ENCODE peak calls at places on chromosomes 6 and 20, in four cellular contexts. One of them, this sample, is unnamed.

GRCh38 chr20:6665161-6665560 is 102.3 kb upstream of the BMP2 start:
- DNase-seq in H1: no peak
- DNase-seq in K562: no peak
- DNase-seq in HepG2: no peak
- DNase-seq in this sample: no peak

GRCh38 chr20:47181056-47181862 is 175.2 kb downstream of the ZMYND8 start:
- DNase-seq in H1: no peak
- DNase-seq in K562: peak
- DNase-seq in HepG2: peak
- DNase-seq in this sample: peak

GRCh38 chr20:31527266-31527665 is 13.0 kb downstream of the HM13 start:
- DNase-seq in HepG2: no peak
- DNase-seq in H1: no peak
- DNase-seq in K562: no peak
- DNase-seq in this sample: no peak

GRCh38 chr20:37911838-37912273 is 8.9 kb downstream of the VSTM2L start:
- DNase-seq in H1: peak
- DNase-seq in K562: peak
- DNase-seq in HepG2: no peak
- DNase-seq in this sample: no peak

GRCh38 chr6:152293404-152293803 is 343.8 kb downstream of the SYNE1 start:
- DNase-seq in K562: no peak
- DNase-seq in HepG2: no peak
- DNase-seq in H1: no peak
- DNase-seq in this sample: no peak

GRCh38 chr6:52868240-52868639 is 27.6 kb upstream of the GSTA5 start:
- DNase-seq in HepG2: no peak
- DNase-seq in H1: no peak
- DNase-seq in K562: no peak
- DNase-seq in this sample: no peak

GRCh38 chr6:139903411-139904157 is 529.1 kb upstream of the CITED2 start:
- DNase-seq in HepG2: no peak
- DNase-seq in H1: no peak
- DNase-seq in K562: no peak
- DNase-seq in this sample: no peak

GRCh38 chr20:21832442-21833152 is 127.1 kb downstream of the PAX1 start:
- DNase-seq in K562: no peak
- DNase-seq in H1: no peak
- DNase-seq in HepG2: no peak
- DNase-seq in this sample: no peak

GRCh38 chr20:11675920-11676617 is 241.6 kb upstream of the BTBD3 start:
- DNase-seq in H1: no peak
- DNase-seq in HepG2: no peak
- DNase-seq in K562: no peak
- DNase-seq in this sample: no peak

GRCh38 chr6:132404736-132405135 is 3.5 kb upstream of the MOXD1 start:
- DNase-seq in HepG2: no peak
- DNase-seq in K562: no peak
- DNase-seq in H1: no peak
- DNase-seq in this sample: no peak

GRCh38 chr6:132079286-132079685 is 128.1 kb upstream of the CCN2 start:
- DNase-seq in H1: no peak
- DNase-seq in K562: no peak
- DNase-seq in HepG2: no peak
- DNase-seq in this sample: no peak

GRCh38 chr6:54191460-54191859 is 80.2 kb downstream of the MLIP start:
- DNase-seq in H1: no peak
- DNase-seq in HepG2: no peak
- DNase-seq in K562: no peak
- DNase-seq in this sample: no peak

GRCh38 chr6:144150673-144151009 is 324 bp downstream of the STX11 start:
- DNase-seq in HepG2: no peak
- DNase-seq in K562: peak
- DNase-seq in H1: no peak
- DNase-seq in this sample: peak

GRCh38 chr6:138986578-138986977 is 1.5 kb downstream of the REPS1 start:
- DNase-seq in HepG2: peak
- DNase-seq in H1: no peak
- DNase-seq in K562: peak
- DNase-seq in this sample: no peak

GRCh38 chr6:80145509-80145908 is 39.0 kb downstream of the BCKDHB start:
- DNase-seq in HepG2: no peak
- DNase-seq in H1: no peak
- DNase-seq in K562: no peak
- DNase-seq in this sample: no peak

GRCh38 chr20:24949756-24950127 is 673 bp downstream of the CST7 start:
- DNase-seq in HepG2: no peak
- DNase-seq in H1: peak
- DNase-seq in K562: peak
- DNase-seq in this sample: no peak

GRCh38 chr20:4375881-4376280 is 345.8 kb upstream of the PRND start:
- DNase-seq in HepG2: no peak
- DNase-seq in H1: no peak
- DNase-seq in K562: no peak
- DNase-seq in this sample: no peak

GRCh38 chr20:20859510-20859909 is 147.1 kb upstream of the RALGAPA2 start:
- DNase-seq in K562: no peak
- DNase-seq in H1: no peak
- DNase-seq in HepG2: no peak
- DNase-seq in this sample: no peak

GRCh38 chr20:17525650-17526049 is 5.5 kb downstream of the BFSP1 start:
- DNase-seq in H1: no peak
- DNase-seq in K562: peak
- DNase-seq in HepG2: peak
- DNase-seq in this sample: peak

GRCh38 chr20:38692436-38693411 is 31.6 kb upstream of the SLC32A1 start:
- DNase-seq in H1: peak
- DNase-seq in HepG2: peak
- DNase-seq in K562: peak
- DNase-seq in this sample: no peak

GRCh38 chr6:2973656-2974055 is 2.3 kb upstream of the SERPINB6 start:
- DNase-seq in HepG2: no peak
- DNase-seq in K562: peak
- DNase-seq in H1: no peak
- DNase-seq in this sample: no peak

GRCh38 chr6:106617857-106618256 is 11.4 kb downstream of the RTN4IP1 start:
- DNase-seq in K562: no peak
- DNase-seq in H1: no peak
- DNase-seq in HepG2: no peak
- DNase-seq in this sample: no peak
- TF ChIP-seq RNF2 in K562: no peak
- TF ChIP-seq RNF2 in H1: no peak
- TF ChIP-seq RNF2 in HepG2: no peak
- TF ChIP-seq RNF2 in this sample: no peak

DNA sequence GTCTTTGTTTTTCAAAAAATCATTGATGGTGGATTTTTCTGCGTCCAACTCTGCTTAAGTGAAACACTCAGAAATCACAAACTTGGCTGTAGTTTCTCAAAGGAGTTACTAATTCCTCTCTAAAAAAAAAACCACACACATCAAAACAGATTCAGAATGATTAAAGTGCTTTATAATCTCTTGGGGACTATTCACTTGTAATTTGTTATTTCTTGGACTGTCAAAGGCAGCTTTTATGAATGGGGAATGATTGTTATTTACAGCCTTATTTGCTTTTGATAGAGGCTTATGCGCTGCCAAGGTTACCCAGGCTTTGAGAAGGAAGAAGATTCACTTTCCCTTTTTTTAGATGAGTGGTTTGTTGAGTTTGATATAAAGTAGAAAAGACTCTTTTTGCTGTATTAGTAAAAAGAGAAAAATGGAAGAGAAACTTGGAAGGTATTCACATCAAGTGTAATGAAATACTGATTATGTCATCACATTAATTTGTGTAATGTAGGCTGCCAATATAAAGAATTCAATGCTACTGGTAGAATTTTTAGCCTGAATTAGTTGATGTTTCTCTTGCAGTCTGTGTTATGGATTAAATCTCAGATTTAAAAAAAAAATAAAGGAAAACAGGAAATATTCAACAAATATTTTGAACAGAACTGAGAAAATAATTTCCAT is 381.0 kb upstream of the SASH1 start:
- DNase-seq in HepG2: no peak
- DNase-seq in K562: no peak
- DNase-seq in H1: no peak
- DNase-seq in this sample: no peak
- TF ChIP-seq RNF2 in HepG2: no peak
- TF ChIP-seq RNF2 in K562: no peak
- TF ChIP-seq RNF2 in H1: no peak
- TF ChIP-seq RNF2 in this sample: no peak

GRCh38 chr20:44701889-44702288 is 13.3 kb upstream of the CCN5 start:
- DNase-seq in K562: no peak
- DNase-seq in H1: no peak
- DNase-seq in HepG2: no peak
- DNase-seq in this sample: no peak

GRCh38 chr20:44700306-44700705 is 14.9 kb upstream of the CCN5 start:
- DNase-seq in HepG2: no peak
- DNase-seq in H1: no peak
- DNase-seq in K562: no peak
- DNase-seq in this sample: no peak

GRCh38 chr20:44702776-44703175 is 12.4 kb upstream of the CCN5 start:
- DNase-seq in H1: no peak
- DNase-seq in HepG2: no peak
- DNase-seq in K562: no peak
- DNase-seq in this sample: no peak

GRCh38 chr20:44703183-44703925 is 11.8 kb upstream of the CCN5 start:
- DNase-seq in H1: no peak
- DNase-seq in HepG2: no peak
- DNase-seq in K562: no peak
- DNase-seq in this sample: no peak

DNA sequence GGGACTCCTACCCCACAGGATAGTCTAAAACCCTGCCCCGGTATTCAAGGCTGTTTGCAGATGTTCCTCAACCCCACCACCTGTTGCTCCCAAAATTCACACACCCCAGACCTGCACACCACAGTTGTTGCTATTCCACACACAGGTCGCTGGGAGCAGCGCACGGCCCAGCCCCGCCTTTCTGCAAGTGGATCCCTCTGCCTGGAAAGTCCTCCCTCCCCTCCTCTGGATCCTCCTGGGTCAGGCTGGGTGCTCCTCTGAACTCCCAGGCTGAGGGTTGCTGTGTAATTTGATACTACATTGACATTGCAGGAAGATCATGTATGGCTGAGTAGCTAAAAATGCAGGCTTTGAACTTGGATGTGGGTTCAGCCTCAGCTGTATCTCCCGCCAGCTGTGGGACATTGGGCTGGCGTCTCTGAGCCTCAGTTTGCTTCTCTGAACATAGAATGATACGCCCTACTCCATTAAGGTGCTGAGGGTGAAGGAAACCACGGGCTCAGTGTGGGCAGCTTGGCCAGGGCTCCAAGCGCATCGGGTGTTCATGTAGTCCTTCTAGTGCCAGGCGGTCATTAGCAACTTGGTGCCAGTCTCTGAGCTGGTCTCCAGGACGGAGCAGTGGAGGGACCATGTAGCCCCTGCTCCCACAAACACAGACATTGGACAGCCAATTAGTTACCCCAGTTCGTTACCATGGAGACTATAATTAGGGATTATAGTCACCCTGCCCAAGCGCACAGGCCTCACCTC is 13.9 kb upstream of the CCN5 start:
- DNase-seq in K562: no peak
- DNase-seq in HepG2: peak
- DNase-seq in H1: peak
- DNase-seq in this sample: no peak
- TF ChIP-seq RNF2 in K562: no peak
- TF ChIP-seq RNF2 in HepG2: no peak
- TF ChIP-seq RNF2 in H1: no peak
- TF ChIP-seq RNF2 in this sample: no peak

GRCh38 chr20:41509801-41510200 is 108.4 kb downstream of the CHD6 start:
- DNase-seq in H1: no peak
- DNase-seq in HepG2: peak
- DNase-seq in K562: no peak
- DNase-seq in this sample: no peak

GRCh38 chr20:41507851-41508250 is 110.3 kb downstream of the CHD6 start:
- DNase-seq in HepG2: no peak
- DNase-seq in H1: no peak
- DNase-seq in K562: no peak
- DNase-seq in this sample: no peak

GRCh38 chr20:41508335-41508734 is 109.8 kb downstream of the CHD6 start:
- DNase-seq in HepG2: no peak
- DNase-seq in K562: no peak
- DNase-seq in H1: no peak
- DNase-seq in this sample: no peak

GRCh38 chr20:41510224-41510623 is 108.0 kb downstream of the CHD6 start:
- DNase-seq in K562: no peak
- DNase-seq in H1: no peak
- DNase-seq in HepG2: no peak
- DNase-seq in this sample: no peak

GRCh38 chr20:41509316-41509715 is 108.9 kb downstream of the CHD6 start:
- DNase-seq in K562: no peak
- DNase-seq in H1: no peak
- DNase-seq in HepG2: no peak
- DNase-seq in this sample: no peak
- TF ChIP-seq RNF2 in K562: no peak
- TF ChIP-seq RNF2 in H1: no peak
- TF ChIP-seq RNF2 in HepG2: no peak
- TF ChIP-seq RNF2 in this sample: no peak

GRCh38 chr6:44235891-44236516 is 10.9 kb upstream of the HSP90AB1 start:
- DNase-seq in HepG2: peak
- DNase-seq in K562: no peak
- DNase-seq in H1: peak
- DNase-seq in this sample: no peak
- TF ChIP-seq RNF2 in HepG2: no peak
- TF ChIP-seq RNF2 in K562: no peak
- TF ChIP-seq RNF2 in H1: no peak
- TF ChIP-seq RNF2 in this sample: no peak

This sample was measured in A549.